ENCODE peak calls at places on chromosomes 6 and 20, in eight cellular contexts. S is suprapubic skin, G is AG09309, F is stomach, Y is choroid plexus epithelial cell, X is endothelial cell of umbilical vein, U is uterus, H is A549. N is an unnamed sample.

GRCh38 chr20:46720019-46720418 is 10.6 kb downstream of the SLC2A10 start:
- DNase-seq in S (no peak), G (no peak), F (no peak), Y (no peak), X (no peak), U (no peak), H (no peak), N (no peak)

GRCh38 chr6:166561766-166562165 is 24.7 kb downstream of the RAMACL start:
- DNase-seq in S (no peak), G (peak), F (no peak), Y (peak), X (no peak), U (peak), H (no peak), N (no peak)

GRCh38 chr6:111228094-111228493 is 140.8 kb downstream of the SLC16A10 start:
- DNase-seq in S (no peak), G (no peak), F (no peak), Y (peak), X (no peak), U (no peak), H (no peak), N (no peak)

GRCh38 chr20:34549291-34549928 is 9.1 kb upstream of the MAP1LC3A start:
- DNase-seq in S (no peak), G (no peak), F (no peak), Y (no peak), X (no peak), U (no peak), H (peak), N (no peak)

GRCh38 chr6:159871911-159872310 is 18.9 kb upstream of the MAS1 start:
- DNase-seq in S (no peak), G (no peak), F (no peak), Y (no peak), X (no peak), U (no peak), H (no peak), N (no peak)

GRCh38 chr6:102114402-102114801 is 720.9 kb downstream of the GRIK2 start:
- DNase-seq in S (no peak), G (no peak), F (no peak), Y (no peak), X (no peak), U (no peak), H (peak), N (no peak)

GRCh38 chr6:104995989-104996617 is 39.2 kb downstream of the LIN28B start:
- DNase-seq in S (no peak), G (peak), F (no peak), Y (peak), X (peak), U (no peak), H (peak), N (no peak)

GRCh38 chr6:105359419-105360366 is 43.2 kb downstream of the PREP start:
- DNase-seq in S (no peak), G (peak), F (no peak), Y (peak), X (peak), U (no peak), H (peak), N (no peak)

GRCh38 chr6:63347599-63347998 is 27.8 kb upstream of the LGSN start:
- DNase-seq in S (no peak), G (peak), F (no peak), Y (peak), X (peak), U (no peak), H (peak), N (no peak)

GRCh38 chr6:47343631-47344421 is 34.1 kb upstream of the TNFRSF21 start:
- DNase-seq in S (no peak), G (no peak), F (peak), Y (peak), X (peak), U (no peak), H (no peak), N (no peak)

GRCh38 chr6:71608646-71609045 is 277.7 kb upstream of the RIMS1 start:
- DNase-seq in S (no peak), G (no peak), F (no peak), Y (no peak), X (no peak), U (no peak), H (no peak), N (no peak)

GRCh38 chr20:19598117-19598516 is 159.9 kb upstream of the RIN2 start:
- DNase-seq in S (no peak), G (no peak), F (no peak), Y (no peak), X (no peak), U (no peak), H (no peak), N (no peak)

GRCh38 chr6:128179890-128180440 is 279.1 kb upstream of the THEMIS start:
- DNase-seq in S (no peak), G (no peak), F (no peak), Y (no peak), X (peak), U (no peak), H (no peak), N (no peak)

GRCh38 chr6:35496851-35497570 is at the start of gene TEAD3:
- DNase-seq in S (no peak), G (no peak), F (peak), Y (peak), X (no peak), U (peak), H (no peak), N (peak)

GRCh38 chr6:25655746-25656145 is 3.7 kb downstream of the SCGN start:
- DNase-seq in S (no peak), G (no peak), F (no peak), Y (no peak), X (no peak), U (no peak), H (no peak), N (no peak)

GRCh38 chr20:51586005-51586440 is 43.5 kb upstream of the NFATC2 start:
- DNase-seq in S (no peak), G (peak), F (no peak), Y (peak), X (no peak), U (no peak), H (peak), N (no peak)

GRCh38 chr20:33332905-33333456 is 50.0 kb downstream of the BPIFB1 start:
- DNase-seq in S (no peak), G (no peak), F (no peak), Y (no peak), X (no peak), U (no peak), H (no peak), N (no peak)

GRCh38 chr20:24672886-24673677 is 203.7 kb downstream of the SYNDIG1 start:
- DNase-seq in S (peak), G (peak), F (no peak), Y (peak), X (no peak), U (no peak), H (peak), N (no peak)

GRCh38 chr6:107729098-107729497 is 95.0 kb downstream of the SCML4 start:
- DNase-seq in S (no peak), G (no peak), F (no peak), Y (no peak), X (no peak), U (no peak), H (no peak), N (no peak)

GRCh38 chr6:121435444-121436069 is at the start of gene GJA1:
- DNase-seq in S (no peak), G (peak), F (no peak), Y (peak), X (peak), U (peak), H (peak), N (no peak)

GRCh38 chr6:105514306-105514705 is 111.4 kb upstream of the PREP start:
- DNase-seq in S (no peak), G (no peak), F (no peak), Y (no peak), X (peak), U (no peak), H (no peak), N (no peak)

GRCh38 chr6:170271771-170272314 is 19.0 kb downstream of the DLL1 start:
- DNase-seq in S (no peak), G (no peak), F (no peak), Y (no peak), X (no peak), U (no peak), H (no peak), N (peak)
- H3K4me3 ChIP-seq in S (peak), G (no peak), F (peak), Y (no peak), X (no peak), U (no peak), H (no peak), N (peak)

GRCh38 chr6:154994881-154995240 is 254 bp upstream of the TIAM2 start:
- DNase-seq in S (no peak), G (no peak), F (no peak), Y (no peak), X (no peak), U (no peak), H (no peak), N (no peak)
- H3K4me3 ChIP-seq in S (peak), G (peak), F (peak), Y (peak), X (peak), U (no peak), H (peak), N (no peak)

GRCh38 chr6:89217308-89217999 is at the start of gene GABRR1:
- DNase-seq in S (no peak), G (no peak), F (no peak), Y (no peak), X (no peak), U (no peak), H (no peak), N (no peak)
- H3K4me3 ChIP-seq in S (no peak), G (no peak), F (no peak), Y (no peak), X (no peak), U (no peak), H (no peak), N (no peak)

GRCh38 chr20:50070361-50070760 is 42.6 kb downstream of the UBE2V1 start:
- DNase-seq in S (no peak), G (no peak), F (no peak), Y (no peak), X (no peak), U (no peak), H (no peak), N (no peak)
- H3K4me3 ChIP-seq in S (no peak), G (no peak), F (no peak), Y (no peak), X (no peak), U (no peak), H (no peak), N (no peak)

DNA sequence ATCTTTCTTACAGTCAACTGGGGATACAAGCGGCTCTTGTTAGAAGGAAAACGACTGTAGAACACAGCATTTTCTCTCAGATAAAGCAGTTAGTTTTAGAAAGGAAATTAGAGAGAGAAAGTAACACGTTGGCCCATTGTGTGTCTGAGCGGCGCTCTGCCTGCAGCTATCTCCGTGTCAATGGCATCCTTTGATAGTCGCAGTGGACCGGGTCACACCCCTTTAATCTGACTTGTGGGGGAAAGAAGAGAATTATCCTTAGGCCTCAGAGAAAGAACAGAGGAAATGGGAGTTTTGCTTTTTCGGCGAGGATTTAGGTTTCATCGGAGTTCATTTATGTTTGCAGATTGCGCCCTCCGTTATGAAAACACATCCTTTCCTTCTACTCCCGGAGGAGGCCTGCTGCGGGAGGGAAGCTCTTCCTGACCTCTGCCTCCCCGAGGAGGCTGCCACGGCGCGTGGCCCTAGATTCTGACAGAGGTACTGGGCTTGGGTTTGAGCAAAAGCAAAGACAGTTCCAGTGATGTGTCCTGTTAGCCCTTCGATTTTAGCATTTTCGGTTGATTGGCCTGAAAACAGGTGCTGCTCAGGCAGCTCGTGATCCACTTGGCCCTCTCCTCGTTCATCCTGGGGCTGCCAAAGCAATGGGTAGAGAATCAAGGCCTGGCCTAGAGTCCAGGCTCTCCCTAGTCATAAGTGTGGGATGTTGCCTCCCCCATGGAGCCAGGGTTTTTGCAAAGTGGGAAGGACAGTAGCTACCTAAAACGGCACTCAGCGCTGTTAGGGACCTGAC is 74.9 kb downstream of the ZDHHC14 start:
- DNase-seq in S (no peak), G (no peak), F (no peak), Y (peak), X (peak), U (no peak), H (no peak), N (no peak)
- H3K4me3 ChIP-seq in S (no peak), G (no peak), F (no peak), Y (peak), X (no peak), U (no peak), H (no peak), N (no peak)

GRCh38 chr6:5671162-5671561 is 335.6 kb downstream of the NRN1 start:
- DNase-seq in S (no peak), G (no peak), F (no peak), Y (peak), X (no peak), U (peak), H (no peak), N (no peak)

GRCh38 chr6:5670381-5670780 is 336.3 kb downstream of the NRN1 start:
- DNase-seq in S (no peak), G (no peak), F (no peak), Y (no peak), X (no peak), U (no peak), H (no peak), N (no peak)

GRCh38 chr6:5672581-5673011 is 334.1 kb downstream of the NRN1 start:
- DNase-seq in S (no peak), G (peak), F (no peak), Y (peak), X (no peak), U (peak), H (peak), N (no peak)

GRCh38 chr6:5673016-5673415 is 333.7 kb downstream of the NRN1 start:
- DNase-seq in S (no peak), G (no peak), F (no peak), Y (no peak), X (no peak), U (no peak), H (no peak), N (no peak)

DNA sequence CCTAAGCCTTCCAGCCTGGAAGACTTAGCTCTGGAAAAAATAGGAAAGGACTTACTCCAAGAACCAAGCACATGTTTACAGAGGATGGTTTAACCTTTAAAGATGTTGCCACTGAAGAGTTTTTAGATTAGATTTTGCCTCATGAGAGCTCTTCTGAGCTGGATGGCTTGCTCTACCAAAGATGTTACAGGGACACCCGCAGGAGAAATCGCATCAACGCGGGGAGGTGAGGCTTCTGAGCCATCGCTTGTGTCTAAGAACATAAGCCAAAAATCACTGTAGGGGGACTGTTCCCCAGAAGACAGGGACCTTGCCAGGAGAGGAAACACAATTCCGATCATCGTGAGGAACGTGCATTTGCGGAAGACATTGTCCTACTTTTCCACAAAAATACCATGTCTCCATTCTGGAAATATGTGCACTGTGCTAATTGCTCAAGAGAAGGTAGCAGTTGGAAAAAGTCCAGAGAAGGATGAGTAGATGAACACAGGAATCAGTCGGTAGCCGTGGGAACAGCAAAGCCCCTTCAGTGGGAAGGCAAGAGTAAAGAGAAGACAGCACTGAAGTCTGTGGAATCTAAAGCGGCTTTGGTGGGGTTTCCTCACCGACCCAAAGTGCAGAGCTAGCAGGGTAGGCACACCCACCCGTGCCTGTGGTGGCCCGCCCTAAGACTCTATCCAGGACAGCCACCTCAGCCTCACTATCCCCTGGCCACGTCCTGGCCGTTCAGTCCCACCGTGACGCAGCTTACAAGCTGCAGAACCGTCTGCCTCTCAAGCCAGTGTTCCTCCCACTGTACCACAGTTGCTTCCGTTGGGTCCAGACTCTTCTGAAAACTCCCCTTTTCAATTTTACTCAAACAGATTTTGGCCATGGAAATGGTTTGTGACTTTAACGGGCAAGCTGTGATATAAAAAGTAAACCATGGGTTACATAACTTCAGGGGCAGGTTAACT is 334.8 kb downstream of the NRN1 start:
- DNase-seq in S (no peak), G (no peak), F (no peak), Y (no peak), X (no peak), U (peak), H (peak), N (no peak)
- H3K4me3 ChIP-seq in S (no peak), G (peak), F (no peak), Y (no peak), X (no peak), U (no peak), H (no peak), N (no peak)

DNA sequence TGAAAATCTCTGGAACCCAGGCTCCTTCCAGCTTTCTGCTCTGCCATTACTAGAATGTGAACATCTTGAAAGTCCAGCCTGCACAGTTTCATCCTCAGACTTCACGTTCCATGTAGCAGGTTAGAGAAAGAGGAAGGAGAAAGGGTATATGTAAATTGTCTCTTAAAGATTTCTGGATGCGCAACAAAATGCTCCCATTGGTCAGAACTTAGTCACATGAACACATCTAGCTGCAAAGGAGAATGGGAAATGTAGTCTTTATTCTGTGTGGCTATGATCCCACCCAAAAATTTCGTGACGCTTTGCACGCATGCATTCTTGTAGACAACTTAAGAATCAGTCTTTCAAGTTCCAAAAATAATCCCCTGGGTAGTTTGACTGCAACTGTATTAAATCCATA is 46.4 kb upstream of the CHD6 start:
- DNase-seq in S (no peak), G (no peak), F (no peak), Y (peak), X (peak), U (no peak), H (peak), N (no peak)
- H3K4me3 ChIP-seq in S (no peak), G (no peak), F (no peak), Y (no peak), X (no peak), U (no peak), H (peak), N (no peak)